ENCODE peak calls at places on chromosomes 4 and X, in five cellular contexts. T is cardiac muscle cell, H is A673, D is upper lobe of left lung, W is colonic mucosa. X is an unnamed sample. For H3K36me3, the result is how much of the 10 kb centered on the place peaks cover.

GRCh38 chrX:103536732-103537131 is 17.4 kb upstream of the RAB40A start:
- DNase-seq in T (peak), H (no peak), D (no peak), W (no peak), X (no peak)

GRCh38 chrX:17788439-17788838 is 51.1 kb downstream of the SCML1 start:
- DNase-seq in T (peak), H (peak), D (peak), W (peak), X (peak)

GRCh38 chrX:46573331-46573895 is at the start of gene CHST7:
- DNase-seq in T (peak), H (peak), D (peak), W (peak), X (peak)

GRCh38 chr4:54050214-54050904 is 14.0 kb downstream of the CHIC2 start:
- DNase-seq in T (peak), H (no peak), D (no peak), W (no peak), X (peak)

GRCh38 chr4:25235401-25235800 is 1.6 kb downstream of the PI4K2B start:
- DNase-seq in T (no peak), H (no peak), D (no peak), W (no peak), X (peak)

GRCh38 chrX:121851033-121851432 is 803.6 kb downstream of the GLUD2 start:
- DNase-seq in T (peak), H (peak), D (no peak), W (no peak), X (peak)

GRCh38 chrX:133838761-133839676 is 146.4 kb downstream of the GPC3 start:
- DNase-seq in T (peak), H (peak), D (no peak), W (peak), X (peak)

GRCh38 chrX:1534321-1535168 is 2.4 kb downstream of the P2RY8 start:
- DNase-seq in T (no peak), H (no peak), D (no peak), W (no peak), X (no peak)

GRCh38 chr4:154911097-154911496 is 130.0 kb downstream of the RBM46 start:
- DNase-seq in T (no peak), H (no peak), D (no peak), W (no peak), X (peak)

GRCh38 chrX:153771261-153771681 is 7.2 kb downstream of the PLXNB3 start:
- DNase-seq in T (no peak), H (no peak), D (no peak), W (no peak), X (no peak)

GRCh38 chr4:39763714-39764572 is 66.0 kb downstream of the UBE2K start:
- DNase-seq in T (no peak), H (no peak), D (no peak), W (no peak), X (no peak)

GRCh38 chrX:47625365-47625764 is 4.4 kb downstream of the CFP start:
- DNase-seq in T (no peak), H (no peak), D (no peak), W (no peak), X (no peak)

GRCh38 chr4:76251448-76252270 is at the start of gene FAM47E:
- DNase-seq in T (peak), H (peak), D (peak), W (peak), X (peak)

GRCh38 chrX:65513610-65514009 is 21.0 kb downstream of the LAS1L start:
- DNase-seq in T (no peak), H (no peak), D (no peak), W (no peak), X (no peak)

GRCh38 chr4:168674077-168674747 is 177.4 kb downstream of the PALLD start:
- DNase-seq in T (peak), H (no peak), D (no peak), W (no peak), X (peak)

GRCh38 chr4:128501239-128501638 is 213.6 kb upstream of the PGRMC2 start:
- DNase-seq in T (no peak), H (no peak), D (no peak), W (no peak), X (no peak)

GRCh38 chr4:4440333-4441061 is 53.6 kb downstream of the NSG1 start:
- DNase-seq in T (no peak), H (no peak), D (no peak), W (no peak), X (no peak)

GRCh38 chr4:142418697-142419096 is 427.4 kb downstream of the INPP4B start:
- DNase-seq in T (no peak), H (no peak), D (no peak), W (no peak), X (no peak)

GRCh38 chr4:175874290-175874689 is 62.2 kb upstream of the GPM6A start:
- DNase-seq in T (no peak), H (no peak), D (no peak), W (no peak), X (no peak)

GRCh38 chr4:54958236-54958635 is 167.2 kb downstream of the KDR start:
- DNase-seq in T (peak), H (no peak), D (no peak), W (no peak), X (no peak)

GRCh38 chr4:110193822-110194761 is 4.3 kb downstream of the ELOVL6 start:
- DNase-seq in T (peak), H (peak), D (peak), W (peak), X (peak)

GRCh38 chrX:70398899-70399298 is 24.2 kb upstream of the GDPD2 start:
- DNase-seq in T (peak), H (no peak), D (no peak), W (no peak), X (peak)

GRCh38 chrX:2748171-2748814 is 3.5 kb upstream of the XG start:
- DNase-seq in T (peak), H (no peak), D (no peak), W (no peak), X (peak)

GRCh38 chrX:106670631-106671030 is 55.9 kb upstream of the RNF128 start:
- DNase-seq in T (no peak), H (no peak), D (no peak), W (no peak), X (peak)

GRCh38 chrX:154436597-154437397 is at the start of gene GDI1:
- DNase-seq in T (peak), H (peak), D (peak), W (no peak), X (no peak)

GRCh38 chrX:20433376-20433775 is 166.7 kb upstream of the RPS6KA3 start:
- DNase-seq in T (no peak), H (no peak), D (no peak), W (no peak), X (no peak)

GRCh38 chrX:8820910-8821527 is 19.8 kb upstream of the FAM9A start:
- DNase-seq in T (peak), H (peak), D (no peak), W (no peak), X (no peak)

GRCh38 chr4:8283631-8284121 is 14.1 kb downstream of the HTRA3 start:
- DNase-seq in T (no peak), H (no peak), D (no peak), W (no peak), X (no peak)

DNA sequence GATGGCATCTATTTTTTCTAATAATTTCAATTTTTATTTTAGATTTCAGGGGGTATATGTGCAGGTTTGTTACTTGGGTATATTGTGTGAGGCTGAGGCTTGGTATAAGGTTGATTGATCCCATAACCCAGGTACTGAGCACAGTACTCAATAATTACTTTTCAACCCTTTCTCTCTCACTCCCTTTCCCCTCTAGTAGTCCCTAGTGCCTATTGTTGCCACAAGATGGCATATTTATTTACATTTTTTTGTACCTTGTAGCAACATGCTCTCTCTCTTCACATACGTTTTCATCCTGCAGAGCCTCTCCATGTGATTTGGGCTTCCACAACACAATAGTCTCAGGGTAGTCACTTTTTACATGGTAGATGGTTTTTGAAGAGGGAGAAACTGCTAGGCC is 172.0 kb downstream of the ATOH1 start:
- DNase-seq in T (no peak), H (no peak), D (no peak), W (no peak), X (no peak)
- TF ChIP-seq CTCF in T (no peak), H (no peak), D (no peak), W (no peak), X (no peak)

GRCh38 chr4:184419976-184420375 is 54.4 kb downstream of the IRF2 start:
- DNase-seq in T (no peak), H (no peak), D (no peak), W (no peak), X (no peak)
- H3K36me3 ChIP-seq in T (under half), H (under half), D (under half), W (under half), X (under half)

DNA sequence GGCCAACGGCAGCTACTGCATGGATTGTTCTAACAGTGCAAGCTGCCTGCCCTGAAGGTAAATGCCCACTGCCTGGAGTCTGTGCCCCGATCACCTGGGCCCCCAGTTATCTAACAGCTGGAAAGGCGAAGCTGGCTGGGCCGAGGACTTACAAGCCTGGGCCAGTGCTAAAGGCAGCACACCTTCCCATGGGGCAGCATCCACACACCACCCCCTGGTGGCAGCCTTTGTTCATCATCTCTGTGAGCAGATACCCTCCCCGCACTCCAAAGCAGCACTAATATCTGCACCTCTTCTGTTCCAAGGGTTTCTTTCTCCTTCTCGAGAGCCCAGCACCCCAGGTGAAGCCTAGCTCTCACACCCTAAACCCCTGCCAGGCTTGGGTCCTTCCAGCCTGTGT is 7.6 kb downstream of the SLC2A9 start:
- DNase-seq in T (peak), H (peak), D (peak), W (peak), X (peak)
- TF ChIP-seq CTCF in T (peak), H (peak), D (peak), W (peak), X (peak)

GRCh38 chr4:2714918-2715317 is 41.2 kb downstream of the TNIP2 start:
- DNase-seq in T (peak), H (no peak), D (no peak), W (no peak), X (no peak)

GRCh38 chr4:2715426-2715825 is 40.7 kb downstream of the TNIP2 start:
- DNase-seq in T (no peak), H (no peak), D (no peak), W (no peak), X (no peak)

GRCh38 chr4:2713337-2713736 is 42.8 kb downstream of the TNIP2 start:
- DNase-seq in T (no peak), H (no peak), D (no peak), W (no peak), X (no peak)

GRCh38 chr4:2714071-2714770 is 41.9 kb downstream of the TNIP2 start:
- DNase-seq in T (peak), H (no peak), D (peak), W (no peak), X (peak)

GRCh38 chr4:2716236-2716635 is 39.9 kb downstream of the TNIP2 start:
- DNase-seq in T (no peak), H (no peak), D (no peak), W (no peak), X (no peak)
- H3K36me3 ChIP-seq in T (under half), H (under half), D (under half), W (under half), X (under half)

GRCh38 chrX:50860518-50860917 is 46.5 kb upstream of the SHROOM4 start:
- DNase-seq in T (no peak), H (no peak), D (no peak), W (no peak), X (no peak)
- TF ChIP-seq CTCF in T (no peak), H (no peak), D (no peak), W (no peak), X (no peak)

GRCh38 chr4:121688696-121689095 is 8.1 kb downstream of the ANXA5 start:
- DNase-seq in T (no peak), H (no peak), D (no peak), W (no peak), X (no peak)
- H3K36me3 ChIP-seq in T (under half), H (under half), D (under half), W (under half), X (under half)

GRCh38 chr4:88286897-88287296 is 2.5 kb upstream of the PPM1K start:
- DNase-seq in T (peak), H (no peak), D (no peak), W (no peak), X (no peak)
- TF ChIP-seq CTCF in T (no peak), H (no peak), D (no peak), W (no peak), X (no peak)

GRCh38 chr4:17624821-17625220 is 10.4 kb downstream of the MED28 start:
- DNase-seq in T (no peak), H (no peak), D (no peak), W (no peak), X (no peak)

GRCh38 chr4:17635056-17635455 is 20.6 kb downstream of the MED28 start:
- DNase-seq in T (no peak), H (no peak), D (no peak), W (no peak), X (no peak)

GRCh38 chr4:17633600-17633999 is 19.2 kb downstream of the MED28 start:
- DNase-seq in T (no peak), H (no peak), D (no peak), W (no peak), X (no peak)

GRCh38 chr4:17630228-17630627 is 15.8 kb downstream of the MED28 start:
- DNase-seq in T (no peak), H (no peak), D (no peak), W (no peak), X (no peak)
- H3K36me3 ChIP-seq in T (half or more), H (half or more), D (half or more), W (under half), X (under half)

DNA sequence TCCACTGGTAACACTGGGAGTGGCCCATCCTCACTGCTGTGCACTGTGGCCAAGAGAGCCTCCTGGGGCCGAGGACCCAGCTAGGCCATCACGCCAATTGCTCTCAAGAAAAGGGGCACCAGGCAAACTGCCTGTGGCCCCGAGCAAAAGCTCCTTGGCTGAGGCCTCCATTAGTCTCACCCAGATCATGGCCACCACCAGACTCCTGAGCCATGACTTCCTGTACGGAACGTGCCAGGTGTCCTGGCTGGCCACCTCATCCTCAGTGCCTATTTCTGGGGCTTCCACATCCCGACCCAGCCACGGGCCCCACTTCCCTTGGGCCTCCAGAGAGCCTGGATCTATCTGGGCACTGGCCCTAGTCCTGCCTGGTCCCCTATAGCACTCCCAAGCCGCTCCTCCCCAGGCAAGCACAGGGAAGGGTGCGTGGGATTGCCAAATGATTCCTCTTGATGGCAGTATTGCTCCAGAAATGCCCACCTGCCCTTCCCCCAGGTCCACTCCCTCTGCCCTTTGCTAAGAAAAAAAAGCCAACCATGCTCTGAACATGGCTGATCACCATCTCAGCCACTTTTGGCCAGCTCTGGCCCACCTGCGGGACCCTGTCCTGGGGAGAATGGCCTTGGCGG is 212.6 kb upstream of the AGTR2 start:
- DNase-seq in T (no peak), H (peak), D (no peak), W (no peak), X (no peak)
- TF ChIP-seq CTCF in T (no peak), H (peak), D (no peak), W (no peak), X (no peak)